ENCODE peak calls at places on chromosomes 1 and 21, in five cellular contexts. E, L, P, J and F are unnamed samples.

GRCh38 chr1:88684482-88685238 is 587 bp downstream of the PKN2 start:
- DNase-seq in E (peak), L (peak), P (no peak), J (peak), F (peak)

GRCh38 chr1:59150537-59151386 is 146.1 kb upstream of the FGGY start:
- DNase-seq in E (no peak), L (no peak), P (peak), J (peak), F (peak)

GRCh38 chr1:155127672-155128468 is at the start of gene EFNA1:
- DNase-seq in E (no peak), L (peak), P (no peak), J (peak), F (peak)

GRCh38 chr1:238399558-238399957 is 508.8 kb upstream of the ZP4 start:
- DNase-seq in E (no peak), L (no peak), P (no peak), J (no peak), F (no peak)

GRCh38 chr1:41726899-41727748 is 191.6 kb downstream of the HIVEP3 start:
- DNase-seq in E (no peak), L (no peak), P (peak), J (peak), F (no peak)

GRCh38 chr21:16071082-16071481 is 341.3 kb downstream of the USP25 start:
- DNase-seq in E (no peak), L (no peak), P (no peak), J (no peak), F (peak)

GRCh38 chr1:46191033-46191701 is 7.1 kb downstream of the POMGNT1 start:
- DNase-seq in E (no peak), L (no peak), P (no peak), J (no peak), F (no peak)

GRCh38 chr1:87140831-87141540 is 187.7 kb upstream of the LMO4 start:
- DNase-seq in E (no peak), L (no peak), P (no peak), J (no peak), F (no peak)

GRCh38 chr1:16434501-16434900 is 2.7 kb downstream of the SPATA21 start:
- DNase-seq in E (no peak), L (no peak), P (no peak), J (no peak), F (no peak)

GRCh38 chr1:84116558-84116957 is 27.5 kb upstream of the PRKACB start:
- DNase-seq in E (no peak), L (no peak), P (no peak), J (no peak), F (no peak)

GRCh38 chr1:6777813-6778212 is 7.4 kb upstream of the CAMTA1 start:
- DNase-seq in E (no peak), L (no peak), P (no peak), J (no peak), F (no peak)

GRCh38 chr1:88867743-88868521 is 23.4 kb downstream of the GTF2B start:
- DNase-seq in E (no peak), L (no peak), P (no peak), J (no peak), F (no peak)

GRCh38 chr1:9689971-9690381 is 38.4 kb downstream of the PIK3CD start:
- DNase-seq in E (no peak), L (peak), P (no peak), J (no peak), F (peak)

GRCh38 chr1:181409981-181410380 is 73.3 kb upstream of the CACNA1E start:
- DNase-seq in E (no peak), L (no peak), P (no peak), J (no peak), F (no peak)

GRCh38 chr1:150563340-150564038 is 14.3 kb downstream of the ADAMTSL4 start:
- DNase-seq in E (no peak), L (no peak), P (peak), J (no peak), F (peak)

GRCh38 chr1:153217212-153217611 is at the start of gene PRR9:
- DNase-seq in E (no peak), L (no peak), P (no peak), J (no peak), F (no peak)

GRCh38 chr1:230345139-230345885 is 80.8 kb downstream of the PGBD5 start:
- DNase-seq in E (no peak), L (no peak), P (no peak), J (no peak), F (no peak)

GRCh38 chr1:175118375-175118774 is 50.7 kb downstream of the TNN start:
- DNase-seq in E (no peak), L (no peak), P (no peak), J (no peak), F (no peak)

GRCh38 chr1:179298952-179299351 is 5.4 kb downstream of the SOAT1 start:
- DNase-seq in E (no peak), L (no peak), P (peak), J (no peak), F (no peak)

GRCh38 chr21:27571706-27572105 is 604.8 kb upstream of the ADAMTS5 start:
- DNase-seq in E (no peak), L (no peak), P (no peak), J (no peak), F (no peak)

GRCh38 chr1:6473974-6474814 is 8.2 kb upstream of the TNFRSF25 start:
- DNase-seq in E (no peak), L (no peak), P (no peak), J (no peak), F (no peak)

GRCh38 chr1:245694476-245695195 is 539.9 kb downstream of the KIF26B start:
- DNase-seq in E (no peak), L (no peak), P (no peak), J (no peak), F (no peak)

GRCh38 chr1:115476616-115477015 is 138.6 kb upstream of the NGF start:
- DNase-seq in E (no peak), L (peak), P (no peak), J (peak), F (no peak)

GRCh38 chr1:107897428-107898339 is 67.3 kb downstream of the VAV3 start:
- DNase-seq in E (no peak), L (no peak), P (no peak), J (no peak), F (no peak)

GRCh38 chr1:229180161-229180560 is 90.8 kb upstream of the RAB4A start:
- DNase-seq in E (no peak), L (no peak), P (no peak), J (no peak), F (no peak)

GRCh38 chr1:203791498-203791897 is 3.9 kb upstream of the ZBED6 start:
- DNase-seq in E (no peak), L (no peak), P (no peak), J (no peak), F (no peak)

GRCh38 chr1:94974224-94974623 is 47.3 kb upstream of the CNN3 start:
- DNase-seq in E (no peak), L (no peak), P (no peak), J (no peak), F (no peak)

GRCh38 chr1:29383972-29384371 is 147.7 kb downstream of the PTPRU start:
- DNase-seq in E (no peak), L (no peak), P (no peak), J (no peak), F (no peak)

GRCh38 chr1:7450772-7451171 is 320.3 kb upstream of the VAMP3 start:
- DNase-seq in E (no peak), L (no peak), P (no peak), J (no peak), F (no peak)

GRCh38 chr1:26417111-26417510 is 6.5 kb downstream of the LIN28A start:
- DNase-seq in E (peak), L (peak), P (no peak), J (peak), F (peak)

GRCh38 chr21:31366825-31367224 is 22.8 kb upstream of the TIAM1 start:
- DNase-seq in E (no peak), L (no peak), P (no peak), J (no peak), F (no peak)

GRCh38 chr21:45152265-45152746 is 77.9 kb downstream of the ADARB1 start:
- DNase-seq in E (peak), L (peak), P (no peak), J (no peak), F (no peak)

GRCh38 chr21:45151484-45152115 is 77.2 kb downstream of the ADARB1 start:
- DNase-seq in E (no peak), L (no peak), P (no peak), J (no peak), F (no peak)

GRCh38 chr21:45155910-45156309 is 81.5 kb downstream of the ADARB1 start:
- DNase-seq in E (no peak), L (no peak), P (no peak), J (no peak), F (no peak)

GRCh38 chr21:45154511-45155508 is 80.4 kb downstream of the ADARB1 start:
- DNase-seq in E (peak), L (no peak), P (no peak), J (no peak), F (peak)

DNA sequence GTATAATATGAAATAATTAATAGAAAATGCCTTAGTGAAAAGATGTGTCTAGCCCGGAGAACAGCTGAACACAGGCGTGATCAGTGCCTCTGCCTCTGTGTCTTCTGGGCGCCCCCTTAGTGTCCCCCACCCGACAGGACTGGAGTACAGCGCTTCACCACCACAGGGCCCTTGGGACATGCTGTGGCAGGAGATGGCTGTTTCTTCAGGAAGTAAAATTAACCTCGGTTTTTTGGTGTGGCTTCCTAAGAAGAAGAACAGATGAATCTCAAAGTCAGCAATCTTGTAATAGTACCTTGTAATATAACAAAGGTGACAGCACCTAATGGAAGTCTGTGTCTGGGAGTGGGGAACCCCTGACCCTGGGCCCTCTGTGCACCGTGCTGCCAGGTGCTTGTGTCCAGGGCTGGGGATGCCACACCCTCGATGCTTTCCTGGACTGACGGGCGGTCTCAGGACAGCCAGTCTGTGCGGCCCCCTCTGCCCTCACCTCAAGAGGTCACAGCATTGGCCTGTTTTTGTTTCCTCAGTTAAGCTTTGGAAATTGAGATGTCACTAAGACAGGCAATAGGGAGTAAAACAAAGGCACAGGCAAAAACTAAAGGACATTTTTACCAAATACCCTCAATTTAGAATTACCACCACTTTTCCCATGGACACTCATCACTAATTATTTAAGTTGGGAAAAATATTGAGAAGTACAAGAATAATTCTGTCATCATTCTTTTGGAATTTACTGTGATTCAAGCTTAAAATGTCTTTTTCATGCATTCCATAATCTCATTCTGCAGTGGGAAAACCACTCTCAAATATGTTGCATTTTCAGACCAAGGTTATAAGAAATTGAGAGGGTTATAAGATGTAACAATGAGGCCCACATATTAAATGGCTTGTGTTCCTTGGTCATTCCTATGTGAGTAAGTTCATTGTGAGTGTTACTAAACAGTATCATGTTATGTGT is 79.3 kb downstream of the ADARB1 start:
- DNase-seq in E (no peak), L (no peak), P (no peak), J (no peak), F (no peak)
- TF ChIP-seq GABPA in E (no peak), L (no peak), P (no peak), J (no peak), F (no peak)

GRCh38 chr1:110630770-110631663 is 24.9 kb upstream of the KCNA2 start:
- DNase-seq in E (peak), L (peak), P (peak), J (peak), F (peak)
- H3K9ac ChIP-seq in E (no peak), L (no peak), P (peak), J (no peak), F (no peak)

DNA sequence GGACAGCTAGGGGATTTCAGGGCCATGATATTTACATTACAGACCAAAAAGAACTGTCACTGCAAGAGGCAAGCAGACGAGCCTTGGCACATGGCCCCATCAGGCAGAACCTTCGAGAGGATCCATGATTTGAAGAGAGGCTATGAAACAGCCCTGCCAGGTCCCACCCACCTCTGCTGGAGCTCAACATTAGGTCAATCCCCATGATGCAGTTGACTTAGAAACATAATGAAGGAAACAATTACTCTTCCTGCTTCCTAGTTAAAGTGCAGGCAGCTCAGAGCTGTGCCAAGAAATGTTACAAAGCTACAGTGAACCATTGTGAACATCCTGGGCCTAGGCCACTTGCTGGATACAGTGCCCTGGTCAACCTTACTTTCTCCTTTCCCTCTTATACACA is 41.7 kb upstream of the PTCH2 start:
- DNase-seq in E (no peak), L (no peak), P (no peak), J (no peak), F (no peak)
- H3K27ac ChIP-seq in E (no peak), L (no peak), P (no peak), J (no peak), F (no peak)

DNA sequence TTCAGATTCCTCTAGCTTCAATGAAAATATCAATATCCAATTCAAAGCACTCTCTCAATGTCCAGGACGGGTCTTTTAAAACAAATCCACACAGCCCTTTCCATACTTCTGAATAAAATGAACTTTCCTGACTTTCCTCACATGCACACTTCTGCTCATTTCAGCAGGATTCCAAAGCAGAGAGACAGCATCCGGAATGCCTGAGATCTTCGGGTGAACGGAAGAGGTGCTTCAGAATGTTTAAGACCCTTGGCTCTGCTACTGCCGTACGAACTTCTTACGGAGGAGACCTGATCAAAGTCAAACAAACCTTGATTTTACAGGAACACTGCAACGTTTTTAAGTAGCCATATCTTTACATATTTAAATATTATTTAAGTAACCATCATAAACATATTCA is 245.7 kb downstream of the PTBP2 start:
- DNase-seq in E (no peak), L (no peak), P (no peak), J (no peak), F (no peak)
- TF ChIP-seq GABPA in E (no peak), L (no peak), P (no peak), J (no peak), F (no peak)

GRCh38 chr21:25790122-25790951 is 55.6 kb downstream of the GABPA start:
- DNase-seq in E (no peak), L (peak), P (no peak), J (peak), F (peak)
- H3K9ac ChIP-seq in E (no peak), L (no peak), P (no peak), J (peak), F (no peak)

DNA sequence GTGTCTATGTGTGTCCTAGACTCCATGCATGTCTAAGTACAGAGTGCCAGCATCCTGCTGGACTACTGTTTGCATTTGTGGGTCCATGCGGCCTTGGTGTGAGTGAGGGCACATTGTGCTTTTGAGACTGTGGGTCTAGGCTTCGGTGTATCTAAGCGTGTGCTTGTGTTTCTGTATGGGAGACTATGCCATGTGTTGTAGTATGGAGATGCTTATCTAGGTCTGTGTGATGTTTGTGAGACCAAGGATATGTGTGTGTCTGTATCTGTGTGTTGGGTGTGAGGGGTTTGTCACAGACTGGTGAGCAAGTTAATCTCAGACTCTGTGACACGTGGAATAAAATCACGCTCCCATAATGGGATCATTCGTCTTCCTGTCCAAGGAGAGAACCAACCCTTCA is 14.5 kb downstream of the AHDC1 start:
- DNase-seq in E (no peak), L (no peak), P (no peak), J (no peak), F (peak)
- H3K27ac ChIP-seq in E (no peak), L (no peak), P (no peak), J (no peak), F (peak)

GRCh38 chr1:47931395-47931794 is 65.8 kb downstream of the TRABD2B start:
- DNase-seq in E (no peak), L (no peak), P (no peak), J (peak), F (no peak)
- TF ChIP-seq GABPA in E (no peak), L (no peak), P (no peak), J (no peak), F (no peak)

GRCh38 chr1:199223936-199224335 is 585.1 kb downstream of the PTPRC start:
- DNase-seq in E (no peak), L (no peak), P (no peak), J (no peak), F (no peak)

GRCh38 chr1:199221371-199222150 is 582.7 kb downstream of the PTPRC start:
- DNase-seq in E (no peak), L (no peak), P (no peak), J (no peak), F (no peak)

GRCh38 chr1:199220046-199220445 is 581.2 kb downstream of the PTPRC start:
- DNase-seq in E (no peak), L (no peak), P (no peak), J (no peak), F (no peak)

GRCh38 chr1:199218533-199218932 is 579.7 kb downstream of the PTPRC start:
- DNase-seq in E (no peak), L (no peak), P (no peak), J (no peak), F (no peak)

GRCh38 chr1:199218065-199218464 is 579.2 kb downstream of the PTPRC start:
- DNase-seq in E (no peak), L (no peak), P (no peak), J (no peak), F (no peak)
- H3K9ac ChIP-seq in E (no peak), L (no peak), P (no peak), J (no peak), F (no peak)